ENCODE peak calls at places on chromosomes 5 and 9, in five cellular contexts. One of them, this sample, is unnamed.

GRCh38 chr5:36599986-36600779 is 6.2 kb upstream of the SLC1A3 start:
- DNase-seq in dorsolateral prefrontal cortex: no peak
- DNase-seq in choroid plexus epithelial cell: no peak
- DNase-seq in BJ: no peak
- DNase-seq in AG04450: no peak
- DNase-seq in this sample: no peak

GRCh38 chr9:122332083-122332482 is 38.7 kb upstream of the PTGS1 start:
- DNase-seq in dorsolateral prefrontal cortex: no peak
- DNase-seq in BJ: no peak
- DNase-seq in choroid plexus epithelial cell: no peak
- DNase-seq in AG04450: no peak
- DNase-seq in this sample: no peak

GRCh38 chr5:149550267-149550582 is 1.0 kb downstream of the CSNK1A1 start:
- DNase-seq in dorsolateral prefrontal cortex: no peak
- DNase-seq in BJ: peak; percentile 19
- DNase-seq in choroid plexus epithelial cell: peak; percentile 82
- DNase-seq in AG04450: no peak
- DNase-seq in this sample: no peak

GRCh38 chr5:16931334-16932110 is 4.6 kb downstream of the MYO10 start:
- DNase-seq in dorsolateral prefrontal cortex: no peak
- DNase-seq in AG04450: no peak
- DNase-seq in BJ: no peak
- DNase-seq in choroid plexus epithelial cell: peak; percentile 66
- DNase-seq in this sample: no peak

GRCh38 chr9:90611121-90611520 is 31.5 kb downstream of the DIRAS2 start:
- DNase-seq in BJ: no peak
- DNase-seq in choroid plexus epithelial cell: no peak
- DNase-seq in dorsolateral prefrontal cortex: peak; percentile 28
- DNase-seq in AG04450: no peak
- DNase-seq in this sample: no peak

GRCh38 chr9:71863652-71864051 is 47.3 kb downstream of the ABHD17B start:
- DNase-seq in choroid plexus epithelial cell: peak; percentile 43
- DNase-seq in BJ: no peak
- DNase-seq in AG04450: peak; percentile 16
- DNase-seq in dorsolateral prefrontal cortex: no peak
- DNase-seq in this sample: no peak

GRCh38 chr9:127318651-127319167 is 54.1 kb downstream of the GARNL3 start:
- DNase-seq in dorsolateral prefrontal cortex: no peak
- DNase-seq in BJ: no peak
- DNase-seq in AG04450: peak; percentile 15
- DNase-seq in choroid plexus epithelial cell: peak; percentile 32
- DNase-seq in this sample: peak; percentile 24

GRCh38 chr5:173969167-173970049 is 19.6 kb upstream of the C5orf47 start:
- DNase-seq in dorsolateral prefrontal cortex: no peak
- DNase-seq in AG04450: peak; percentile 51
- DNase-seq in choroid plexus epithelial cell: peak; percentile 82
- DNase-seq in BJ: no peak
- DNase-seq in this sample: no peak

GRCh38 chr9:110427497-110428104 is 89.9 kb upstream of the TXNDC8 start:
- DNase-seq in AG04450: no peak
- DNase-seq in dorsolateral prefrontal cortex: peak; percentile 36
- DNase-seq in BJ: no peak
- DNase-seq in choroid plexus epithelial cell: peak; percentile 74
- DNase-seq in this sample: peak; percentile 60

GRCh38 chr9:111866976-111867375 is 29.6 kb upstream of the UGCG start:
- DNase-seq in BJ: no peak
- DNase-seq in choroid plexus epithelial cell: peak; percentile 92
- DNase-seq in AG04450: peak; percentile 30
- DNase-seq in dorsolateral prefrontal cortex: no peak
- DNase-seq in this sample: peak; percentile 71

GRCh38 chr9:125755340-125755739 is 8.2 kb downstream of the PBX3 start:
- DNase-seq in choroid plexus epithelial cell: no peak
- DNase-seq in dorsolateral prefrontal cortex: no peak
- DNase-seq in BJ: no peak
- DNase-seq in AG04450: no peak
- DNase-seq in this sample: peak; percentile 76

GRCh38 chr9:68515304-68516017 is 25.2 kb downstream of the TMEM252 start:
- DNase-seq in choroid plexus epithelial cell: peak; percentile 98
- DNase-seq in dorsolateral prefrontal cortex: no peak
- DNase-seq in BJ: no peak
- DNase-seq in AG04450: peak; percentile 26
- DNase-seq in this sample: no peak

GRCh38 chr9:87812375-87813118 is 70.1 kb upstream of the SPATA31E1 start:
- DNase-seq in BJ: peak; percentile 31
- DNase-seq in AG04450: peak; percentile 13
- DNase-seq in choroid plexus epithelial cell: peak; percentile 85
- DNase-seq in dorsolateral prefrontal cortex: peak; percentile 33
- DNase-seq in this sample: peak; percentile 54

GRCh38 chr9:130639866-130640555 is 24.4 kb upstream of the PRDM12 start:
- DNase-seq in choroid plexus epithelial cell: no peak
- DNase-seq in BJ: no peak
- DNase-seq in dorsolateral prefrontal cortex: no peak
- DNase-seq in AG04450: no peak
- DNase-seq in this sample: no peak

GRCh38 chr5:113057437-113058052 is 80.9 kb downstream of the DCP2 start:
- DNase-seq in BJ: no peak
- DNase-seq in dorsolateral prefrontal cortex: no peak
- DNase-seq in choroid plexus epithelial cell: no peak
- DNase-seq in AG04450: no peak
- DNase-seq in this sample: no peak

GRCh38 chr5:113336975-113337374 is 97.8 kb downstream of the TSSK1B start:
- DNase-seq in choroid plexus epithelial cell: peak; percentile 88
- DNase-seq in AG04450: no peak
- DNase-seq in dorsolateral prefrontal cortex: no peak
- DNase-seq in BJ: no peak
- DNase-seq in this sample: peak; percentile 69

GRCh38 chr9:87447547-87448432 is 49.9 kb upstream of the DAPK1 start:
- DNase-seq in BJ: no peak
- DNase-seq in dorsolateral prefrontal cortex: no peak
- DNase-seq in AG04450: no peak
- DNase-seq in choroid plexus epithelial cell: peak; percentile 5
- DNase-seq in this sample: no peak

GRCh38 chr5:39376293-39376714 is 12.0 kb upstream of the C9 start:
- DNase-seq in AG04450: no peak
- DNase-seq in BJ: no peak
- DNase-seq in choroid plexus epithelial cell: peak; percentile 68
- DNase-seq in dorsolateral prefrontal cortex: peak; percentile 39
- DNase-seq in this sample: peak; percentile 79

DNA sequence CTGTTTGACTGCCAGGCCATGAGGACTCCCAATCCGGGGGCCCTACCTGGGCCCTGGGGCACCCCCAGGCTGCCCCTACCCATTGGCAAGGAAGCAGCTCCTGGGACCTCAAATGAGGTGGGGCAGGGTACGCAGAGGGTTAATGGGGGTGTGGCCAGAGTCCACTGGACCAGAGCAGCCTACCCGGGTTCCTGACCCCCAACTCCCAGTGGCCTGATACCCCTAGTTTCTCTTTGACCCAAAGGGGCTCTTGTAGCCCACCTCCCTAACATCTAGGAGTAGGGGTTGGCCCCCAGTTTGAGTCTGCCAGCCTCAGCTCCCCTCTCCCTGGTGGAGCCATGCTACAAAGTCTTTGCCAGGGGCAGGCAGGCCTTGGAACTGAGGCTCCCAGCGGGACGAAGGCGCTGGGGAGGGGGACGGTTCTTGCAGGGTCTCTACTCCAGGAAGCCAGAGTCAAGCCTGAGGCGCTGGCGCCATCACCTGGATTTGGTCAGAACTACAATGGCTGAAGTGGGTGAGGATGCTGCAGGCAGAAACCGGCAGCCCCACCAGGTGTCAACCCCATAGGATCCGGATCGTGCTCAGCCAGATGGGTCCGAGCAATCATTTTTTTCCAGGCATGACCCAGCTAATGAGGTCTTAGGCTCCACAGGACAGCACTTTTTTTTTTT is 8.4 kb upstream of the CERCAM start:
- DNase-seq in dorsolateral prefrontal cortex: peak; percentile 93
- DNase-seq in AG04450: no peak
- DNase-seq in BJ: no peak
- DNase-seq in choroid plexus epithelial cell: peak; percentile 45
- DNase-seq in this sample: peak; percentile 88
- TF ChIP-seq CTCF in dorsolateral prefrontal cortex: peak; percentile 78
- TF ChIP-seq CTCF in AG04450: peak; percentile 61
- TF ChIP-seq CTCF in BJ: peak; percentile 69
- TF ChIP-seq CTCF in choroid plexus epithelial cell: peak; percentile 78
- TF ChIP-seq CTCF in this sample: peak; percentile 87

GRCh38 chr5:86617309-86617755 is 409 bp upstream of the COX7C start:
- DNase-seq in dorsolateral prefrontal cortex: no peak
- DNase-seq in choroid plexus epithelial cell: no peak
- DNase-seq in AG04450: no peak
- DNase-seq in BJ: no peak
- DNase-seq in this sample: peak; percentile 9
- H3K4me3 ChIP-seq in dorsolateral prefrontal cortex: peak overlapping the region; percentile 97
- H3K4me3 ChIP-seq in choroid plexus epithelial cell: no peak overlapping the region
- H3K4me3 ChIP-seq in AG04450: no peak overlapping the region
- H3K4me3 ChIP-seq in BJ: no peak overlapping the region
- H3K4me3 ChIP-seq in this sample: peak overlapping the region; percentile 91

DNA sequence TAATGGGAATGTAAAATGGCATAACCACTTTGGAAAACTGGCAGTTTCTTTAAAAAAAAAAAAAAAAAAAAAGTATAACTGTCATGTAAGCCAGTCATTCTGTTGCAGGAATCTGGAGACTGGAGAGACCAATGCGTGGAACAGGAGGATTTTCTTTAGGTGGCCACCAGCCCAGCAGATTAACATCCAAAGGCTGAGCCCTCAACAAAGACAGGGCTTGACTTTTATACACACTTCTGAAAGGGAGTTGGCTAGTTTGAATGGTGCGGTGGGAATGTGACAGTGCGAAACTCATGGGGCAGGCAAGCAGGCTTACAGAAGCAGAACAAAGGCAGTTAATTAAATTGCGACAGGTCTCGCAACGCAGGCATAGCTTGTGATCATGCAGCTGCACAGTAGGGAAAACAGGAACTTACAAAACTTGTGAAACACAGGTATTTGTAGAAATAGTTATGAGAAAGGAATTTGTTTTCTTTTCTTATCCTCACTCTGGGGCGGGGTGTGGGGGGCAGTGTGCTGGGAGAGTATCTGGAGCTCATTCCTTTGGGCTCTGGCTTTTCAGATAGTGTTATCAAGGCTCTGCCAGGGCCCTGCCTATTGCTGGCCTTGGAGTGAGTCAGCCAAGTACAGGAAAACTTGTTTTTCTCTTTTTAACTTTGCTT is 12.0 kb downstream of the UIMC1 start:
- DNase-seq in choroid plexus epithelial cell: peak; percentile 89
- DNase-seq in dorsolateral prefrontal cortex: no peak
- DNase-seq in AG04450: no peak
- DNase-seq in BJ: no peak
- DNase-seq in this sample: peak; percentile 17
- TF ChIP-seq CTCF in choroid plexus epithelial cell: no peak
- TF ChIP-seq CTCF in dorsolateral prefrontal cortex: no peak
- TF ChIP-seq CTCF in AG04450: no peak
- TF ChIP-seq CTCF in BJ: no peak
- TF ChIP-seq CTCF in this sample: no peak

DNA sequence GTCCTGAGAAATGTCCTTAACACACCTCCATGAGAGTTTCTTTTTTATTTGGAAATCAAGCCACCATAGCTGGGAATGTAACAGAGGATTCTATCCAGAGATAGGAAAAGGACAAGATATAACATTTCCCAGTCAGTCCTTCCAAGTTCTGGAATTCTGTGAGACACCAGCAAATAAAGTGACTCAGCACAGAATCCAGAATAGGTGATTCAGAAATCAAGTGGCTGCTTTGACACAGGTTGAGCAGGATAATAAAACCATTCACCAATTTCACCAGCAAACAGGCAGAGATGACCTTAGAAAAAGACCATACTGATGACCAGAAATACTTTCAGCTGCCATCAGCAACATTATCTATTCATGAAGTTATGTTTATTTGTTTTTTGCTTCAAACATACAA is 491.4 kb upstream of the TUSC1 start:
- DNase-seq in AG04450: no peak
- DNase-seq in dorsolateral prefrontal cortex: no peak
- DNase-seq in BJ: no peak
- DNase-seq in choroid plexus epithelial cell: no peak
- DNase-seq in this sample: no peak
- H3K4me3 ChIP-seq in AG04450: no peak overlapping the region
- H3K4me3 ChIP-seq in dorsolateral prefrontal cortex: no peak overlapping the region
- H3K4me3 ChIP-seq in BJ: no peak overlapping the region
- H3K4me3 ChIP-seq in choroid plexus epithelial cell: no peak overlapping the region
- H3K4me3 ChIP-seq in this sample: no peak overlapping the region

DNA sequence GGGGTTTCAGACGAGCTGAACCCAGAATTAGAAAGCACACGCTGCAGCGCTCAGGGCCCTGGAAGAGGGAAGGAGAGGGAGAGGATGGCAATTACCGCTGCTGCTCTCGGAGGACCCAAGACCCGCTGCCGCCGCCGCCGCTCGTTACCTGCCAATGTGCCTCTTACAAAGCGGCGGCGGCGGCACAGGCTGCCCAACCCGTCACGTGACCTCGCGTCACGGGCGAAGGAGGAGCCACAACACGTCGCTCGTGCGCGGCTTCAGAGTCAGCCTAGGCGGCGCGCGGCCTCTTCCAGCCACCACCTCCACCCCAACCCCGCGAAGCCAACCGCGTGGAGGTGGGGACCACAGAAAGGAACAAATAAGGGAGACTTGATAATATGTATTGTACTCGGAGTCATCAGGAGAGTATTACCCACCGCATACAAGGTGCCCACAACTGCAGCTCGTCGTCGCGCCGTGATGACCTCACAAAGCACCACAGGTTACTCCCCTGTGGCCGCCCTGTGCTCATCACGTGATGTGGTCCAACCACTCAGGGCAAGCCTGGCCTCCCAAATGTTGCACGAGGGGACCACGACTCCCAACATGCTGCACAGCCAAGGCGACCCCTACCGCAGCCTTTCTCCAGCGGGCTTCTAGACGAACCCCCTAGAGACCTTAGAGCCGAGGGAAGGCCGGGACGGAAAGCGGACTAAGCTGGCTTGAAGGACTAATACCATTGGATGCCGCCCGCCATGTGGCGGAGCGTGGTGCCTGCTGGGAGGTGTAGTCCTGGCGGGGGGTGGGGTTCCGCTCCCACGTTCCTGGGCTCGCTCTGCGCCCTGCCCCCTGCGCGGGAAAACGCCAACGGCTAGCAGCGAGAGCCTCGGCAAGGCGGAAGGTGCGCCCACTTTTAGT is at the start of gene UBAP2:
- DNase-seq in BJ: peak; percentile 82
- DNase-seq in choroid plexus epithelial cell: peak; percentile 98
- DNase-seq in AG04450: peak; percentile 92
- DNase-seq in dorsolateral prefrontal cortex: peak; percentile 98
- DNase-seq in this sample: peak; percentile 98
- TF ChIP-seq CTCF in BJ: peak; percentile 19
- TF ChIP-seq CTCF in choroid plexus epithelial cell: no peak
- TF ChIP-seq CTCF in AG04450: peak; percentile 15
- TF ChIP-seq CTCF in dorsolateral prefrontal cortex: no peak
- TF ChIP-seq CTCF in this sample: no peak

DNA sequence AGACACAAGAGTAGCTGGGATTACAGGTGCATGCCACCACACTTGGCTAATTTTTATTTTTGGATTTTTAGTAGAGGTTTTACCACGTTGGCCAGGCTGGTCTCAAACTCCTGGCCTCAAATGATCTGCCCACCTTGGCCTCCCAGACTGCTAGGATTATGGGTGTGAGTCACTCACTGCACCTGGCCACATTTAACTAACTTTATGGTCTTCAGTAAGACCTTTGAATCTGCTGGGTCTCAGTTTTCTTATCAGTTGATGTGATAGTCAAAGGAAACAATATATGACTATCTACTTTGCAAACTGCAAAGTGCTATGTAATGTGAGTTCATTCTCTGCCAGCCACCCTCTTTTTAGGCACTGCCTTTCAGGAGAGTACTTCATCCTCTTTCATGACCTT is 474.8 kb downstream of the PDE4D start:
- DNase-seq in AG04450: no peak
- DNase-seq in choroid plexus epithelial cell: no peak
- DNase-seq in BJ: no peak
- DNase-seq in dorsolateral prefrontal cortex: no peak
- DNase-seq in this sample: no peak
- H3K4me3 ChIP-seq in AG04450: no peak overlapping the region
- H3K4me3 ChIP-seq in choroid plexus epithelial cell: no peak overlapping the region
- H3K4me3 ChIP-seq in BJ: no peak overlapping the region
- H3K4me3 ChIP-seq in dorsolateral prefrontal cortex: no peak overlapping the region
- H3K4me3 ChIP-seq in this sample: no peak overlapping the region